ENCODE peak calls at places on chromosomes 11 and 22, in four cellular contexts. G is left lung; C is stimulated activated CD4-positive, alpha-beta T cell treated with anti-CD3 and anti-CD28 coated beads, TNF-alpha, amount 100 ng/mL, for 48 hours; T is Calu3. K is an unnamed sample.

GRCh38 chr11:134987828-134988227 is 575.8 kb upstream of the B3GAT1 start:
- DNase-seq in C (no peak), T (no peak), G (no peak), K (no peak)

GRCh38 chr11:73030130-73030529 is 112.0 kb downstream of the FCHSD2 start:
- DNase-seq in T (no peak), G (no peak), C (no peak), K (no peak)

GRCh38 chr22:18954941-18955571 is 19.0 kb upstream of the PRODH start:
- DNase-seq in T (no peak), C (no peak), G (peak), K (no peak)

GRCh38 chr11:72041364-72042058 is 38.8 kb downstream of the NUMA1 start:
- DNase-seq in T (peak), G (peak), C (peak), K (peak)

GRCh38 chr11:47348859-47349258 is 3.6 kb downstream of the MYBPC3 start:
- DNase-seq in T (peak), C (no peak), G (no peak), K (no peak)

GRCh38 chr11:67615455-67616430 is 9.0 kb downstream of the NDUFV1 start:
- DNase-seq in G (no peak), C (peak), T (peak), K (no peak)

GRCh38 chr22:20807315-20807752 is 33.4 kb downstream of the SERPIND1 start:
- DNase-seq in C (no peak), G (no peak), T (no peak), K (no peak)

GRCh38 chr11:119206512-119207299 is 567 bp downstream of the CBL start:
- DNase-seq in T (peak), G (peak), C (peak), K (no peak)

GRCh38 chr11:7512525-7513209 is 1.1 kb upstream of the PPFIBP2 start:
- DNase-seq in T (no peak), G (peak), C (no peak), K (no peak)

GRCh38 chr11:96319901-96320656 is 22.9 kb downstream of the MAML2 start:
- DNase-seq in T (no peak), G (no peak), C (no peak), K (no peak)

GRCh38 chr22:50218153-50218995 is 17.6 kb downstream of the SELENOO start:
- DNase-seq in G (no peak), C (no peak), T (no peak), K (no peak)

GRCh38 chr22:42180349-42180842 is 49.8 kb upstream of the CYP2D6 start:
- DNase-seq in T (no peak), G (no peak), C (no peak), K (no peak)

GRCh38 chr11:67406969-67407699 is 3.3 kb downstream of the TBC1D10C start:
- DNase-seq in G (no peak), C (no peak), T (no peak), K (no peak)

GRCh38 chr11:10809373-10810199 is 860 bp upstream of the EIF4G2 start:
- DNase-seq in T (peak), G (no peak), C (peak), K (peak)

GRCh38 chr11:19208959-19209568 is 7.3 kb upstream of the CSRP3 start:
- DNase-seq in C (no peak), T (no peak), G (no peak), K (no peak)

GRCh38 chr22:36991220-36991619 is 28.0 kb downstream of the TST start:
- DNase-seq in T (no peak), G (no peak), C (no peak), K (no peak)

GRCh38 chr11:45458269-45458668 is 172.1 kb upstream of the SYT13 start:
- DNase-seq in C (no peak), G (no peak), T (no peak), K (no peak)

GRCh38 chr11:84163115-84163514 is 876.9 kb upstream of the CCDC90B start:
- DNase-seq in G (no peak), T (no peak), C (no peak), K (no peak)

GRCh38 chr11:126072141-126072741 is 9.6 kb upstream of the CDON start:
- DNase-seq in C (no peak), T (peak), G (no peak), K (no peak)

GRCh38 chr11:47326198-47326597 is 26.3 kb downstream of the MYBPC3 start:
- DNase-seq in T (no peak), G (no peak), C (no peak), K (no peak)

GRCh38 chr22:50481440-50482106 is at the start of gene ADM2:
- DNase-seq in G (no peak), T (peak), C (peak), K (no peak)

GRCh38 chr22:40583058-40583741 is 53.3 kb downstream of the MRTFA start:
- DNase-seq in C (no peak), G (no peak), T (no peak), K (no peak)

GRCh38 chr11:32508780-32509179 is 73.4 kb upstream of the WT1 start:
- DNase-seq in T (no peak), G (no peak), C (no peak), K (no peak)

GRCh38 chr11:13339196-13340153 is 61.9 kb downstream of the BMAL1 start:
- DNase-seq in T (peak), G (no peak), C (no peak), K (no peak)

GRCh38 chr22:35379146-35379993 is 1.5 kb upstream of the HMOX1 start:
- DNase-seq in C (no peak), T (no peak), G (no peak), K (no peak)

GRCh38 chr11:12094872-12095800 is 15.3 kb upstream of the MICAL2 start:
- DNase-seq in T (peak), G (no peak), C (no peak), K (no peak)

GRCh38 chr11:1825039-1825740 is 9.6 kb upstream of the SYT8 start:
- DNase-seq in G (peak), T (peak), C (no peak), K (no peak)

GRCh38 chr11:106218096-106218495 is 140.6 kb downstream of the AASDHPPT start:
- DNase-seq in T (no peak), C (no peak), G (no peak), K (no peak)

GRCh38 chr11:121870202-121871045 is 245.6 kb downstream of the BLID start:
- DNase-seq in C (no peak), G (no peak), T (no peak), K (no peak)

GRCh38 chr11:75025561-75025960 is 36.8 kb downstream of the NEU3 start:
- DNase-seq in G (no peak), C (no peak), T (no peak), K (peak)

GRCh38 chr11:31480930-31481329 is 28.5 kb downstream of the IMMP1L start:
- DNase-seq in G (no peak), C (no peak), T (no peak), K (no peak)

GRCh38 chr11:69658606-69659450 is 16.3 kb downstream of the LTO1 start:
- DNase-seq in C (no peak), T (no peak), G (no peak), K (no peak)

GRCh38 chr11:128500488-128500887 is 86.9 kb downstream of the ETS1 start:
- DNase-seq in G (no peak), C (no peak), T (no peak), K (no peak)

GRCh38 chr11:4683020-4683419 is 14.6 kb downstream of the OR51E2 start:
- DNase-seq in C (no peak), T (no peak), G (no peak), K (no peak)

GRCh38 chr11:113162590-113162961 is 151.8 kb upstream of the TTC12 start:
- DNase-seq in G (no peak), T (no peak), C (no peak), K (peak)